ENCODE peak calls at places on chromosome 9, in five cellular contexts. F, Q, R, E and A are unnamed samples.

GRCh38 chr9:104553261-104553660 is 15.7 kb upstream of the OR13C8 start:
- DNase-seq in F (no peak), Q (no peak), R (no peak), E (no peak), A (no peak)

GRCh38 chr9:83032065-83032625 is 30.8 kb downstream of the RASEF start:
- DNase-seq in F (no peak), Q (no peak), R (no peak), E (no peak), A (no peak)

GRCh38 chr9:4663956-4664355 is 1.9 kb downstream of the PLPP6 start:
- DNase-seq in F (no peak), Q (no peak), R (peak), E (peak), A (no peak)

GRCh38 chr9:132037470-132037869 is 42.2 kb downstream of the MED27 start:
- DNase-seq in F (no peak), Q (no peak), R (no peak), E (no peak), A (no peak)

GRCh38 chr9:651372-651771 is 190.1 kb upstream of the DMRT1 start:
- DNase-seq in F (no peak), Q (no peak), R (no peak), E (no peak), A (no peak)

GRCh38 chr9:114077162-114077837 is 800 bp downstream of the AMBP start:
- DNase-seq in F (no peak), Q (no peak), R (no peak), E (no peak), A (no peak)

GRCh38 chr9:129751841-129752801 is 721 bp downstream of the PTGES start:
- DNase-seq in F (no peak), Q (no peak), R (peak), E (peak), A (no peak)

GRCh38 chr9:123678038-123678877 is 251.7 kb downstream of the DENND1A start:
- DNase-seq in F (no peak), Q (no peak), R (no peak), E (no peak), A (no peak)

GRCh38 chr9:69120380-69121154 is 53.5 kb upstream of the TJP2 start:
- DNase-seq in F (peak), Q (peak), R (no peak), E (peak), A (peak)

GRCh38 chr9:112546149-112547012 is 59.8 kb downstream of the KIAA1958 start:
- DNase-seq in F (no peak), Q (no peak), R (peak), E (no peak), A (no peak)

GRCh38 chr9:124290053-124290581 is 32.4 kb downstream of the NEK6 start:
- DNase-seq in F (no peak), Q (no peak), R (no peak), E (no peak), A (no peak)

GRCh38 chr9:131645078-131645776 is 94.6 kb downstream of the RAPGEF1 start:
- DNase-seq in F (no peak), Q (no peak), R (peak), E (peak), A (no peak)

GRCh38 chr9:93247099-93247865 is 63.3 kb downstream of the WNK2 start:
- DNase-seq in F (no peak), Q (no peak), R (no peak), E (no peak), A (no peak)

DNA sequence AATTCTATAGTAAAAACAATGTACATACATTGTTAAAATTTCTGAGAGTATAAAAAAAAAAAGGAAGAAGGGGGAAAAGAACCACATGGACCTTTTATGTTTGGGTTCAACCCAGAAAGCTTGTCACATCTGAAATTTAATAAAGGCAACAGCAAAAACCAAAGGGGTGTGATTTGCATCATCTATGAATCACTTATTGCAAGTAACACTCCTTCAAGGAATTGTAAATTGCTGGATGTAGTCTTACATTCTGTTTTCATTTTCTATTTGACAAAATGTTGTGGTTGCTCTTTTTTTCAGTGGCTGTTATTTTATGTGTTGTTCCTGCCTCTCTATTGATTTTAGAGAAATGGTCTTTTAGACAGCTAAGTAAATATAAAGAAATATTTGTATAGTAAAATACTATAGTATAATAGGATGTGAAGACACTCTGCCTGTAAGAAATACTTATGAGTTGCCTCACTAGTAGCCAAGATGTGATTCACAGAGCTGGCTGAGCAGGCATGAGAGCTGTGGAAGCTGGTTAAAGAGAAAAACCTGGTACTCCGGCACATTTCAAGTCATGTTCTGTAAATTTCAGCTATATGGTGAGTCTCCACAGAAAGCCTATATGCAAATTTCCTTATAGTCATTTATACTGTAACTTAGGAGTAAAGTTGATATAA is 131.1 kb upstream of the CNTLN start:
- DNase-seq in F (no peak), Q (no peak), R (peak), E (no peak), A (no peak)
- H2BK12ac ChIP-seq in F (no peak), Q (no peak), R (no peak), E (no peak), A (no peak)

DNA sequence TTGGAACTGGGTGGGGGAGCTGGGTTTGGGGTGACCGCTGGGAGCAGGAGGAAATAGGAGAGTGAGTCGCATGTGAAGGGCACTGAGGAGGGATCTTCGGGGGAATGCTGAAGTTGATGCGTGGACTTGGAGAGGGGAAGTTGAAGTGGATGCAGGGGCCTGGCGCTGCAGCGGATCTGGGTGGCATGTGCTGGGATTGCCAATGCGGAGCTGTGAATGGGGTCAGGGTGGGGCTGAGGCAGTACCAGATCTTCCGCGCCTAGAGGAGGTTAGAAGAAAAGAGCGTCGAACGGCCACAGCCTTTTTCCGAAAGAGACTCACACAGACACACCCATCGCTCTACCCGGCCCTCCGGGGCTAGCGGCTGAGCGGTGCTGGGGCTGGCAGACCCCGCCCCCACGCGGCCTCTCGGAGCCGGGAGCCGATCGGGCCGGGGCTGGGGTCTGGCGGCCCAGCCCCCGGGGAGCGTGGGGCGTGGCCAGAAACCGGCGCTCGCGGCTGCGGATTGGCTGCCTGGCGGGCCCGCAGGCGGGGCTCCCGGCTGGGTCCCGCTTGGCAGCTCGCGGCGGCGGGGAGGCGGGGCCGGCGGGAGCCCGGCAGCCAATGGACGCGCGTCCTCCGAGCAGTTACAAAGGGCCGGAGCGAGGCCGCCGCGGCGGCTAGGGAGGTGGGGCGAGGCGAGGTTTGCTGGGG is at the start of gene TGFBR1:
- DNase-seq in F (peak), Q (peak), R (peak), E (peak), A (peak)
- H3K14ac ChIP-seq in F (no peak), Q (peak), R (peak), E (peak), A (peak)

GRCh38 chr9:80369641-80370040 is 797.9 kb downstream of the TLE4 start:
- DNase-seq in F (no peak), Q (no peak), R (peak), E (no peak), A (no peak)
- H3K18ac ChIP-seq in F (no peak), Q (no peak), R (no peak), E (no peak), A (no peak)

DNA sequence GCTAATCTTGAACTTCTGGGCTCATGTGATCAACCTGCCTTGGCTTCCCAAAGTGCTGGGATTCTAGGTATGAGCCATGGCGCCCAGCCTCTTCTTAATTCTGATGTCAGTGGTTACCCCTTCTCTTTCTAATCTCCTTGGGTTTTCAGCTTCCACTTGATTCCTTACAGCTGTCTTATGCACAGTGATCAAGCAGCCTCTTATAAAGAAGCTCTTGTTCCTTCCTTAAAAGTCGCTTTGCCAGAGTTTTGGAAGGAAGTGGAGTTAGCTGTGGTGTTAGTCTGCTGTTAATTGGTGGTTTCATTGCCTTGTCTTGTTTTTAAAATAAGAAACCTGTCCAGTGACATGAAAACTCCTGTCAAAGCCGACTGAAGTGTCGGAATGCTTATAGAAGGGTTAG is 128.1 kb upstream of the CACNA1B start:
- DNase-seq in F (no peak), Q (no peak), R (no peak), E (no peak), A (no peak)
- H2BK12ac ChIP-seq in F (no peak), Q (no peak), R (no peak), E (no peak), A (no peak)

GRCh38 chr9:15834541-15834940 is 281.7 kb downstream of the CCDC171 start:
- DNase-seq in F (no peak), Q (no peak), R (peak), E (no peak), A (no peak)
- H3K14ac ChIP-seq in F (no peak), Q (no peak), R (no peak), E (no peak), A (no peak)

GRCh38 chr9:121596515-121596914 is 54.9 kb upstream of the DAB2IP start:
- DNase-seq in F (no peak), Q (no peak), R (no peak), E (peak), A (no peak)

GRCh38 chr9:121598167-121599000 is 53.0 kb upstream of the DAB2IP start:
- DNase-seq in F (peak), Q (peak), R (peak), E (peak), A (peak)

GRCh38 chr9:121599872-121600585 is 51.4 kb upstream of the DAB2IP start:
- DNase-seq in F (peak), Q (no peak), R (no peak), E (no peak), A (no peak)

GRCh38 chr9:121599186-121599871 is 52.1 kb upstream of the DAB2IP start:
- DNase-seq in F (peak), Q (peak), R (peak), E (peak), A (peak)

DNA sequence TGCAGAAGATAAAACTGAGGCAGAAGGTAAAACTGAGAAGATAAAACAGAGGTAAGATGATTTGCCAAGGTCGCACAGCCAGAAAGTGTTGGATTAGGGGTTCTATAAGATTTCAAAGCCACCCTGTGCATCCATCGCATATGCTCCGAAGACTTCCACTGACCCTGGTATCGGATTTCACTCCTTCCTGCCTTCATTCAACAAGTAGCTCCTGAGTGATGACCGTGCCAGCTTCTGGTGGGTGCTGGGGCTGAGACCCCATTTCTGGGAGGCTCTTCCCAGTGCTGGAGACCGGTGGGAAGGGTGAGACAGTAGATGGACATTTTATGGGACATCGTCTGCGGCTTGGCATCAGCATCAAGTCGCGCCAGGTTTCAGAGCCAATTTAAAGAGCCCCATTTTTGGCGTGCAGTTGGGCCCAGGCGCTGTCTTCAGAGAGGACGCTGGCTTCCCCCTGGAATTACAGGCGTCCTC is 53.7 kb upstream of the DAB2IP start:
- DNase-seq in F (no peak), Q (no peak), R (no peak), E (no peak), A (no peak)
- H3K18ac ChIP-seq in F (peak), Q (peak), R (peak), E (peak), A (peak)

DNA sequence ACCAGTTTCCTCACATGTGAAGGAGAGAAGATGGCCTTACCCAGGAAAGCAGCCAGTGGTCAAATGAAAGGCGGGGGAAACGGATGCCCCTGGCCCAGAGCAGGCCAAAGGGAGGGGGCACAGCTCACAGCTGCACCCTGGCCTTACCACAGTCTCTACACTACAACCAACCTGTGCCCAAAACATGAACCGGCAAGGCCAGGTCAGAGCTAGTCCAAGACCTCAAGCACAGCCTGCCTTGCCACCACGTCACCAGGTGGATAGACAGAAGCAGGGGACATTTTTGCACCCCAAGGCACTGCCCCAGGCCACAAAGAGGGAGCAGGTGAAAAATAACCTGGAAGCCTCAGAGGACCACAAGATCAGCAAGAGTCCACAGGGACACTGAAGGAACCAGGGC is 4.5 kb downstream of the GRIN1 start:
- DNase-seq in F (no peak), Q (no peak), R (no peak), E (no peak), A (no peak)
- H2BK12ac ChIP-seq in F (no peak), Q (no peak), R (no peak), E (no peak), A (no peak)

GRCh38 chr9:36191290-36191645 is 547 bp downstream of the CLTA start:
- DNase-seq in F (no peak), Q (no peak), R (peak), E (peak), A (no peak)

GRCh38 chr9:36191696-36192095 is 975 bp downstream of the CLTA start:
- DNase-seq in F (no peak), Q (no peak), R (peak), E (no peak), A (no peak)

GRCh38 chr9:36194326-36195000 is 3.7 kb downstream of the CLTA start:
- DNase-seq in F (no peak), Q (no peak), R (peak), E (no peak), A (no peak)

GRCh38 chr9:36192196-36192595 is 1.5 kb downstream of the CLTA start:
- DNase-seq in F (no peak), Q (no peak), R (peak), E (no peak), A (no peak)

DNA sequence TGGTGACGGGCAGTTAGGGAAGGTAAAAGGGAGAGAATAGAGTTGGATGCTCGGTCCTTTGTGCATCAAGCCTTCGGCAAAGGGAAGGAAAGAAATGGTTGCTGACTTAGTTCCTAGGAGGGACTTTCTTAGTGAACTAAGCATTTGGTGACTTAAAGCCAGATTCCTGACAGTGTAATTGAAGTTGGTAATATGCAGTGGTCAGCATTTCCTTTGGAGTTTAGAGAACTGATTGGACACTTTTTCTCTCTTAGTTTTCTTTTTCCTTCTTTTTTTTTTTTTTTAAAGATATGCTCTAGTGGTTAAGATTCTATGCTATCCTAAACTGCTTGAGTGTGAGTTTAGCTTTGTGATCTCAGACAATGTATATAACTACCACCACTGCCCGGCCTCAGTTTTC is 2.3 kb downstream of the CLTA start:
- DNase-seq in F (no peak), Q (no peak), R (peak), E (no peak), A (no peak)
- H3K14ac ChIP-seq in F (no peak), Q (no peak), R (peak), E (no peak), A (no peak)

GRCh38 chr9:18799420-18799819 is 233.6 kb downstream of the SAXO1 start:
- DNase-seq in F (no peak), Q (no peak), R (no peak), E (no peak), A (no peak)
- H3K18ac ChIP-seq in F (no peak), Q (no peak), R (no peak), E (no peak), A (no peak)

GRCh38 chr9:8492034-8492433 is 692.5 kb upstream of the DMAC1 start:
- DNase-seq in F (no peak), Q (no peak), R (no peak), E (no peak), A (peak)
- H2BK12ac ChIP-seq in F (no peak), Q (no peak), R (no peak), E (no peak), A (no peak)